ENCODE peak calls at places on chromosome X, in five cellular contexts. C, E, L, V and U are unnamed samples.

GRCh38 chrX:19810809-19811208 is 76.6 kb downstream of the SH3KBP1 start:
- DNase-seq in V (no peak), C (peak), E (peak), L (peak), U (no peak)

GRCh38 chrX:23936198-23936597 is 28.4 kb downstream of the CXorf58 start:
- DNase-seq in E (no peak), V (no peak), C (no peak), L (no peak), U (no peak)

GRCh38 chrX:17038681-17039161 is 92.3 kb downstream of the REPS2 start:
- DNase-seq in C (no peak), L (no peak), V (no peak), E (no peak), U (no peak)

GRCh38 chrX:1576201-1577101 is 15.0 kb upstream of the AKAP17A start:
- DNase-seq in C (no peak), V (no peak), L (no peak), E (no peak), U (no peak)

GRCh38 chrX:135396109-135396508 is 25.6 kb upstream of the SMIM10L2A start:
- DNase-seq in V (no peak), C (no peak), E (peak), L (no peak), U (no peak)

GRCh38 chrX:110258552-110258951 is 59.3 kb downstream of the AMMECR1 start:
- DNase-seq in E (peak), L (no peak), C (no peak), V (no peak), U (no peak)

GRCh38 chrX:103774070-103774642 is 2.5 kb upstream of the PLP1 start:
- DNase-seq in C (peak), L (no peak), V (no peak), E (peak), U (no peak)

GRCh38 chrX:16739574-16739973 is 20.2 kb downstream of the SYAP1 start:
- DNase-seq in L (peak), E (no peak), V (no peak), C (peak), U (no peak)

GRCh38 chrX:22164770-22165388 is 107.8 kb upstream of the CBLL2 start:
- DNase-seq in V (no peak), E (peak), L (no peak), C (peak), U (no peak)

GRCh38 chrX:67612231-67612630 is 68.4 kb downstream of the AR start:
- DNase-seq in E (peak), C (peak), V (peak), L (no peak), U (no peak)

GRCh38 chrX:23008431-23009099 is 8.8 kb downstream of the DDX53 start:
- DNase-seq in L (peak), V (peak), C (peak), E (peak), U (no peak)

GRCh38 chrX:48584698-48585097 is 10.4 kb downstream of the RBM3 start:
- DNase-seq in C (no peak), L (no peak), E (no peak), V (no peak), U (no peak)

GRCh38 chrX:53184836-53185235 is 40.2 kb downstream of the KDM5C start:
- DNase-seq in E (peak), V (peak), L (peak), C (peak), U (no peak)

GRCh38 chrX:79366888-79367749 is at the start of gene ITM2A:
- DNase-seq in L (no peak), E (no peak), V (peak), C (no peak), U (peak)

GRCh38 chrX:119235872-119236598 is at the start of gene PGRMC1:
- DNase-seq in C (peak), V (peak), E (peak), L (peak), U (peak)
- H2BK120ac ChIP-seq in C (peak), V (no peak), E (no peak), L (peak), U (peak)

GRCh38 chrX:9747644-9748043 is 18.0 kb downstream of the GPR143 start:
- DNase-seq in L (no peak), C (peak), V (no peak), E (no peak), U (no peak)

GRCh38 chrX:9745417-9746115 is 20.1 kb downstream of the GPR143 start:
- DNase-seq in E (peak), V (peak), L (peak), C (peak), U (no peak)

GRCh38 chrX:9749141-9749540 is 16.5 kb downstream of the GPR143 start:
- DNase-seq in C (no peak), L (no peak), E (no peak), V (no peak), U (no peak)

GRCh38 chrX:9746148-9746880 is 19.3 kb downstream of the GPR143 start:
- DNase-seq in E (peak), L (peak), C (peak), V (peak), U (no peak)
- H2BK120ac ChIP-seq in E (no peak), L (peak), C (no peak), V (no peak), U (no peak)

GRCh38 chrX:68902706-68903105 is 73.9 kb downstream of the EFNB1 start:
- DNase-seq in V (no peak), L (no peak), C (no peak), E (no peak), U (no peak)
- H2BK120ac ChIP-seq in V (no peak), L (no peak), C (no peak), E (no peak), U (no peak)

GRCh38 chrX:123728001-123728400 is 4.9 kb downstream of the THOC2 start:
- DNase-seq in L (no peak), E (no peak), C (no peak), V (no peak), U (no peak)

GRCh38 chrX:123732679-123733363 is at the start of gene THOC2:
- DNase-seq in V (peak), C (peak), L (peak), E (peak), U (peak)

GRCh38 chrX:123728554-123728953 is 4.3 kb downstream of the THOC2 start:
- DNase-seq in E (no peak), L (no peak), V (no peak), C (no peak), U (no peak)

GRCh38 chrX:123731987-123732678 is 719 bp downstream of the THOC2 start:
- DNase-seq in E (peak), C (peak), V (peak), L (peak), U (no peak)

DNA sequence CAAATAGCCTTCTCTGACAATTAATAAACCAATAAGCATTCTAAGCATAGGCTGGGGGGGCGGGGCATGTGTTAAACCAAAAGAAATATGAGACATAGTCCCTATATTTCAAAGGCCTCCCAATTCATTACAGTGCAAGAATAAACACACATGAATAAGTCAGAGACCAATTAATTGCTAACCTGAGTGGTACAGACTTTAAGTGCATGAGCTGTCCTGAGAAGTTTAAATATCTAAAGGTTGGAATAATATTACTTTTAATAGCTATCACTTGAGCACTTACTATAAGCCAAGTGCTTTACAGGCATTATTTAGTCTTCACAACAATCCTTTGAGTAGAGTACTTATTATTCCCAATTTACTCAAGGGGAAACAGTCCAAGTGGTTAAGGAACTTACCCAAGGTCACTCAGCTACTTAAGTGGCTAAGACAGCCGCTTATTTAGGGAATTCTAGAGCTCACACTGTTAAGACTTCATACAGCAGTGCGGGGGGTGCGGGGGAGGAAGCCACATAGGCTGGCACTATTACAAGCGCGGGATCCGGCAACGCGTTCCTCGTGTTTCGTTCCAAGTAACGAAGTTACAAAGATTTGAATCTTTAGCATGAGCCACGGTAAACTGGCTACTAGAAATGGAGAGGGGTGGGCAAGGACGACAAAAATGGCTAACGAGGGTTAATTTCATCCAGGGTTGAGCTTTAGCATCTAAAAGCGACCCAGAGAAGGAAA is 1.4 kb downstream of the THOC2 start:
- DNase-seq in C (peak), E (peak), V (peak), L (no peak), U (no peak)
- H2BK120ac ChIP-seq in C (no peak), E (no peak), V (no peak), L (no peak), U (no peak)

GRCh38 chrX:153969904-153970397 is 1.7 kb downstream of the HCFC1 start:
- DNase-seq in E (peak), V (no peak), L (peak), C (peak), U (no peak)

GRCh38 chrX:153971632-153972367 is at the start of gene HCFC1:
- DNase-seq in L (peak), V (peak), C (peak), E (peak), U (no peak)

GRCh38 chrX:153972368-153973126 is at the start of gene TMEM187:
- DNase-seq in V (peak), E (peak), C (peak), L (peak), U (no peak)

GRCh38 chrX:153970398-153971123 is 1.1 kb downstream of the HCFC1 start:
- DNase-seq in V (peak), C (peak), L (peak), E (peak), U (peak)

DNA sequence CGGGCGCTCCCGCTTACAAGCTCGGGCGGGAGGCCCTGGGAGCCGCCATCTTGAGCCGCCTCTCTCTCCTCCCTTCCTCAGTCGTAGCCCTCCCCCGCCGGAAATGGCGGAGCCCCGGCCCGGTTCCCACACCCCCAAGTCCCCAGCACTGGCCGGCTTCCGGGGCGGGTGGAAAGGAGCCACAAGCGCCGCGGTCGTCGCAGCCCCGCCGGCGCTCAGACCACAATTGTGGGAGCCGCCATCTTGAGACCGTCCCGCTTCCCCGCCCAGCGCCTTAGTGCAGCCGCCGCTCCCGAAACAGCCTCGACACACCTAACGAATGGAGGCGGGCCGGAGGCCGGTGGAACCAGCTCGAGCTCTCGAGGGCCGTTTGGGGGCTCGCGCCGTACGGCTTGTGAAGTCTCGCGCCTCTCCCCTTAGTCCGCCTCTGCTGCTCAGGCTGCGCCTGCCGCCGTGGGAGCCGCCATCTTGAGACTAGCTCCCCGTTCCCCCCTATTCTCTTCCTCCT is 440 bp downstream of the HCFC1 start:
- DNase-seq in C (peak), E (peak), V (peak), L (peak), U (peak)
- H2BK120ac ChIP-seq in C (peak), E (peak), V (peak), L (peak), U (peak)

DNA sequence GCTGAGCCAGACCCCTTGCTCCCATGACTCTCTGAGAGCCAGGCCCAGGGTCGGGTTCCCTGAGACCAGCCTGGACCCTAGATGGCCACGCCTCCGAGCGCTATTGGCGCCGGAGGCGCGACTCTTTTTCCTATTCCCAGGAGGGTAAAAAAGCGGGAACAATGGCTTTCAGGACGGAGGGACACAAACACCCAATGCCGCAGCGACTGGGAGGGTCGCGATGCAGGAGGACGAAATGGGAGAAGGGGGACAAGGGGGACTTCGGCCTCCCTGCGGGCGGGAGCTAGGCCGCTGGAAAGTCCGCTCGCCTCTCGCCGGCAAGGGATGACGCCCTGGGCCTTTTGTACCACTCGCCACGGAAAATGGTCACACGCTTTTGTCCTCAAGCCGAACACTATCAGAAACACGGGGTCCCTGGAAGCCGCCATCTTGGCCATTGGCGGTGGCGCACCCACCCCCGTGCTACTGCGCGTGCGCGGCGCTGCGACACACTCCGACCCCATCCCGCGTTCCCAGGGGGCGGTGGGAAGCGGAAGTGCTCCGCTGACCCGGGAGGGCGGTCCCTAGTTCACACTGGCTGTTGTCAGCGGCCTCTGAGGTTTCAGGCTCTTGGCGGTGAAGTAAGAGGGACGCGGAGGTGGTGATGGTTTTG is 98.4 kb downstream of the ZNF674 start:
- DNase-seq in V (peak), E (peak), C (peak), L (peak), U (peak)
- H2BK120ac ChIP-seq in V (no peak), E (peak), C (no peak), L (peak), U (no peak)

GRCh38 chrX:154397888-154398667 is at the start of gene RPL10:
- DNase-seq in C (peak), V (peak), E (peak), L (peak), U (peak)
- H2BK120ac ChIP-seq in C (peak), V (no peak), E (peak), L (peak), U (no peak)

GRCh38 chrX:119234931-119235555 is 1.0 kb upstream of the PGRMC1 start:
- DNase-seq in L (no peak), E (no peak), V (peak), C (no peak), U (no peak)
- H2BK120ac ChIP-seq in L (no peak), E (no peak), V (no peak), C (no peak), U (peak)

DNA sequence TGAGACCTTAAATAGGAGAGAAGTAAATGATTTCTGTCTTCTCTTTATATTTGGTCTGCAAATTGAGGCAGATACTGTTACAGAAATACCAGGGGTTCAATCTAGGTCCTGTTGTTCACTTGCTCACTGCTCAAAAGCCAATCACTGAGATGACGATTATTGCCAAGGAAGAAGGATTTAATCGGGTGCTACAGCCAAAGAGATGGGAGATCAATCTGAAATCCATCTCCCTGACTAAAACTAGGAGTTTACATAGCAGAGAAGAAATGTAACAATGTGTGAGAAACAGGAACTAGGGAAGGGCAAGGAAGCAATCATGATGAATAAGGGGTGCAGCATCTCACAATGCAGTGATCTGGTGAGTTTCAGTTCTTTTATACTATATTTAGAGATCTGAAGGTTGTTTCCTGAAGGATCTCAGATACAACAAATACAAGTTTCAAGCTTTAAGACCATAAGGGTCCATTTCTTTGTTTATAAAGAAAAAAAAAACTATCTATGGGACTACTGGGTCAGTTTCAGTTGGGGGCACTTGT is 117.9 kb upstream of the FAM9B start:
- DNase-seq in C (no peak), E (no peak), V (no peak), L (no peak), U (no peak)
- H2BK120ac ChIP-seq in C (no peak), E (no peak), V (no peak), L (no peak), U (no peak)